ENCODE peak calls at places on chromosomes 2 and 18, in six cellular contexts. One of them, this sample, is unnamed.

GRCh38 chr18:57436193-57436964 is 1.2 kb downstream of the ONECUT2 start:
- DNase-seq in brain microvascular endothelial cell: no peak
- DNase-seq in OCI-LY7: no peak
- DNase-seq in transverse colon: no peak
- DNase-seq in HepG2: no peak
- DNase-seq in cardiac muscle cell: no peak
- DNase-seq in this sample: peak

GRCh38 chr2:56215911-56216310 is 32.1 kb downstream of the CCDC85A start:
- DNase-seq in brain microvascular endothelial cell: no peak
- DNase-seq in OCI-LY7: no peak
- DNase-seq in transverse colon: no peak
- DNase-seq in HepG2: no peak
- DNase-seq in cardiac muscle cell: no peak
- DNase-seq in this sample: no peak

GRCh38 chr2:32632089-32632488 is 4.2 kb downstream of the TTC27 start:
- DNase-seq in brain microvascular endothelial cell: peak
- DNase-seq in OCI-LY7: no peak
- DNase-seq in transverse colon: no peak
- DNase-seq in HepG2: no peak
- DNase-seq in cardiac muscle cell: no peak
- DNase-seq in this sample: no peak

GRCh38 chr18:12377556-12378553 is 828 bp upstream of the AFG3L2 start:
- DNase-seq in brain microvascular endothelial cell: no peak
- DNase-seq in OCI-LY7: no peak
- DNase-seq in transverse colon: no peak
- DNase-seq in HepG2: no peak
- DNase-seq in cardiac muscle cell: no peak
- DNase-seq in this sample: peak

GRCh38 chr2:148122788-148123187 is 101.9 kb downstream of the MBD5 start:
- DNase-seq in brain microvascular endothelial cell: peak
- DNase-seq in OCI-LY7: no peak
- DNase-seq in transverse colon: no peak
- DNase-seq in HepG2: no peak
- DNase-seq in cardiac muscle cell: no peak
- DNase-seq in this sample: no peak

GRCh38 chr2:10709290-10709939 is 12.0 kb upstream of the ATP6V1C2 start:
- DNase-seq in brain microvascular endothelial cell: no peak
- DNase-seq in OCI-LY7: peak
- DNase-seq in transverse colon: peak
- DNase-seq in HepG2: peak
- DNase-seq in cardiac muscle cell: peak
- DNase-seq in this sample: peak

GRCh38 chr2:119857742-119858141 is 98.0 kb downstream of the PTPN4 start:
- DNase-seq in brain microvascular endothelial cell: no peak
- DNase-seq in OCI-LY7: no peak
- DNase-seq in transverse colon: no peak
- DNase-seq in HepG2: no peak
- DNase-seq in cardiac muscle cell: no peak
- DNase-seq in this sample: no peak

GRCh38 chr2:181586569-181587076 is 70.3 kb downstream of the CERKL start:
- DNase-seq in brain microvascular endothelial cell: no peak
- DNase-seq in OCI-LY7: peak
- DNase-seq in transverse colon: no peak
- DNase-seq in HepG2: no peak
- DNase-seq in cardiac muscle cell: no peak
- DNase-seq in this sample: peak

GRCh38 chr2:109446531-109447131 is 167.1 kb downstream of the SEPTIN10 start:
- DNase-seq in brain microvascular endothelial cell: no peak
- DNase-seq in OCI-LY7: no peak
- DNase-seq in transverse colon: no peak
- DNase-seq in HepG2: no peak
- DNase-seq in cardiac muscle cell: no peak
- DNase-seq in this sample: peak

GRCh38 chr2:223222397-223222796 is 170.4 kb downstream of the KCNE4 start:
- DNase-seq in brain microvascular endothelial cell: peak
- DNase-seq in OCI-LY7: no peak
- DNase-seq in transverse colon: no peak
- DNase-seq in HepG2: no peak
- DNase-seq in cardiac muscle cell: no peak
- DNase-seq in this sample: no peak

GRCh38 chr2:647691-648231 is 29.4 kb downstream of the TMEM18 start:
- DNase-seq in brain microvascular endothelial cell: no peak
- DNase-seq in OCI-LY7: no peak
- DNase-seq in transverse colon: no peak
- DNase-seq in HepG2: no peak
- DNase-seq in cardiac muscle cell: no peak
- DNase-seq in this sample: no peak

GRCh38 chr2:28633739-28634138 is 117.9 kb upstream of the PPP1CB start:
- DNase-seq in brain microvascular endothelial cell: peak
- DNase-seq in OCI-LY7: no peak
- DNase-seq in transverse colon: peak
- DNase-seq in HepG2: peak
- DNase-seq in cardiac muscle cell: no peak
- DNase-seq in this sample: no peak

GRCh38 chr18:75586576-75586975 is 159.1 kb upstream of the SMIM21 start:
- DNase-seq in brain microvascular endothelial cell: no peak
- DNase-seq in OCI-LY7: no peak
- DNase-seq in transverse colon: no peak
- DNase-seq in HepG2: no peak
- DNase-seq in cardiac muscle cell: no peak
- DNase-seq in this sample: no peak

GRCh38 chr2:236535024-236535423 is 34.6 kb upstream of the ACKR3 start:
- DNase-seq in brain microvascular endothelial cell: peak
- DNase-seq in OCI-LY7: no peak
- DNase-seq in transverse colon: no peak
- DNase-seq in HepG2: no peak
- DNase-seq in cardiac muscle cell: no peak
- DNase-seq in this sample: no peak

GRCh38 chr18:48875942-48876511 is 74.7 kb downstream of the SMAD7 start:
- DNase-seq in brain microvascular endothelial cell: no peak
- DNase-seq in OCI-LY7: no peak
- DNase-seq in transverse colon: no peak
- DNase-seq in HepG2: peak
- DNase-seq in cardiac muscle cell: peak
- DNase-seq in this sample: peak

GRCh38 chr2:232483296-232483922 is 4.2 kb downstream of the ECEL1 start:
- DNase-seq in brain microvascular endothelial cell: no peak
- DNase-seq in OCI-LY7: no peak
- DNase-seq in transverse colon: no peak
- DNase-seq in HepG2: no peak
- DNase-seq in cardiac muscle cell: no peak
- DNase-seq in this sample: peak

GRCh38 chr2:51998890-51999289 is 967.0 kb upstream of the NRXN1 start:
- DNase-seq in brain microvascular endothelial cell: no peak
- DNase-seq in OCI-LY7: no peak
- DNase-seq in transverse colon: no peak
- DNase-seq in HepG2: no peak
- DNase-seq in cardiac muscle cell: no peak
- DNase-seq in this sample: no peak

GRCh38 chr2:74576830-74577229 is 22.3 kb downstream of the DOK1 start:
- DNase-seq in brain microvascular endothelial cell: no peak
- DNase-seq in OCI-LY7: no peak
- DNase-seq in transverse colon: no peak
- DNase-seq in HepG2: no peak
- DNase-seq in cardiac muscle cell: no peak
- DNase-seq in this sample: no peak

GRCh38 chr2:8678731-8679566 is 2.9 kb upstream of the ID2 start:
- DNase-seq in brain microvascular endothelial cell: peak
- DNase-seq in OCI-LY7: peak
- DNase-seq in transverse colon: peak
- DNase-seq in HepG2: peak
- DNase-seq in cardiac muscle cell: peak
- DNase-seq in this sample: peak
- TF ChIP-seq CTCF in brain microvascular endothelial cell: peak
- TF ChIP-seq CTCF in OCI-LY7: peak
- TF ChIP-seq CTCF in transverse colon: no peak
- TF ChIP-seq CTCF in HepG2: peak
- TF ChIP-seq CTCF in cardiac muscle cell: no peak
- TF ChIP-seq CTCF in this sample: no peak

GRCh38 chr2:99865818-99866676 is 276.3 kb downstream of the AFF3 start:
- DNase-seq in brain microvascular endothelial cell: peak
- DNase-seq in OCI-LY7: no peak
- DNase-seq in transverse colon: no peak
- DNase-seq in HepG2: no peak
- DNase-seq in cardiac muscle cell: no peak
- DNase-seq in this sample: no peak

GRCh38 chr2:99863914-99864273 is 278.5 kb downstream of the AFF3 start:
- DNase-seq in brain microvascular endothelial cell: peak
- DNase-seq in OCI-LY7: no peak
- DNase-seq in transverse colon: no peak
- DNase-seq in HepG2: no peak
- DNase-seq in cardiac muscle cell: no peak
- DNase-seq in this sample: no peak

GRCh38 chr2:99863236-99863913 is 279.0 kb downstream of the AFF3 start:
- DNase-seq in brain microvascular endothelial cell: peak
- DNase-seq in OCI-LY7: no peak
- DNase-seq in transverse colon: no peak
- DNase-seq in HepG2: no peak
- DNase-seq in cardiac muscle cell: no peak
- DNase-seq in this sample: no peak

GRCh38 chr2:99864561-99865216 is 277.7 kb downstream of the AFF3 start:
- DNase-seq in brain microvascular endothelial cell: no peak
- DNase-seq in OCI-LY7: no peak
- DNase-seq in transverse colon: no peak
- DNase-seq in HepG2: no peak
- DNase-seq in cardiac muscle cell: no peak
- DNase-seq in this sample: no peak

GRCh38 chr2:99865217-99865569 is 277.2 kb downstream of the AFF3 start:
- DNase-seq in brain microvascular endothelial cell: no peak
- DNase-seq in OCI-LY7: no peak
- DNase-seq in transverse colon: no peak
- DNase-seq in HepG2: no peak
- DNase-seq in cardiac muscle cell: no peak
- DNase-seq in this sample: no peak
- TF ChIP-seq CTCF in brain microvascular endothelial cell: no peak
- TF ChIP-seq CTCF in OCI-LY7: no peak
- TF ChIP-seq CTCF in transverse colon: no peak
- TF ChIP-seq CTCF in HepG2: no peak
- TF ChIP-seq CTCF in cardiac muscle cell: no peak
- TF ChIP-seq CTCF in this sample: no peak

GRCh38 chr2:134722728-134723127 is 3.9 kb upstream of the TMEM163 start:
- DNase-seq in brain microvascular endothelial cell: no peak
- DNase-seq in OCI-LY7: peak
- DNase-seq in transverse colon: no peak
- DNase-seq in HepG2: no peak
- DNase-seq in cardiac muscle cell: no peak
- DNase-seq in this sample: no peak
- TF ChIP-seq CTCF in brain microvascular endothelial cell: peak
- TF ChIP-seq CTCF in OCI-LY7: peak
- TF ChIP-seq CTCF in transverse colon: no peak
- TF ChIP-seq CTCF in HepG2: peak
- TF ChIP-seq CTCF in cardiac muscle cell: no peak
- TF ChIP-seq CTCF in this sample: peak

GRCh38 chr2:14137643-14138042 is 494.9 kb upstream of the LRATD1 start:
- DNase-seq in brain microvascular endothelial cell: no peak
- DNase-seq in OCI-LY7: no peak
- DNase-seq in transverse colon: no peak
- DNase-seq in HepG2: no peak
- DNase-seq in cardiac muscle cell: peak
- DNase-seq in this sample: no peak
- TF ChIP-seq CTCF in brain microvascular endothelial cell: peak
- TF ChIP-seq CTCF in OCI-LY7: peak
- TF ChIP-seq CTCF in transverse colon: no peak
- TF ChIP-seq CTCF in HepG2: no peak
- TF ChIP-seq CTCF in cardiac muscle cell: no peak
- TF ChIP-seq CTCF in this sample: peak

This sample was measured in nephron progenitor cell.